ENCODE peak calls at places on chromosomes 11 and 22, in nine cellular contexts. Q, M, P, K, U, B, V, E and D are unnamed samples.
A peak's percentile ranks its signal among the peaks of the same experiment; 100 is the strongest.

GRCh38 chr11:776459-777287 is 614 bp downstream of the GATD1 start:
- DNase-seq in Q (no peak), M (peak; percentile 91), P (no peak), K (peak; percentile 85), U (no peak), B (peak; percentile 14), V (no peak), E (no peak), D (peak; percentile 80)

GRCh38 chr11:110126936-110127335 is 33.7 kb downstream of the ZC3H12C start:
- DNase-seq in Q (no peak), M (no peak), P (no peak), K (no peak), U (no peak), B (no peak), V (no peak), E (no peak), D (no peak)

GRCh38 chr11:440065-441042 is 1.5 kb downstream of the ANO9 start:
- DNase-seq in Q (no peak), M (no peak), P (no peak), K (peak; percentile 72), U (no peak), B (no peak), V (no peak), E (peak; percentile 68), D (peak; percentile 68)

GRCh38 chr11:116913000-116913399 is 75.6 kb upstream of the APOA1 start:
- DNase-seq in Q (no peak), M (no peak), P (no peak), K (no peak), U (peak; percentile 90), B (no peak), V (no peak), E (no peak), D (no peak)

GRCh38 chr11:116871248-116871647 is 33.8 kb upstream of the APOA1 start:
- DNase-seq in Q (no peak), M (no peak), P (no peak), K (no peak), U (peak; percentile 90), B (no peak), V (no peak), E (no peak), D (no peak)

GRCh38 chr11:79486239-79486984 is 45.6 kb upstream of the TENM4 start:
- DNase-seq in Q (no peak), M (peak; percentile 82), P (no peak), K (no peak), U (no peak), B (no peak), V (no peak), E (no peak), D (no peak)

GRCh38 chr11:6667733-6668374 is 12.2 kb upstream of the DCHS1 start:
- DNase-seq in Q (no peak), M (peak; percentile 65), P (no peak), K (no peak), U (peak; percentile 24), B (no peak), V (no peak), E (no peak), D (no peak)

GRCh38 chr22:37189011-37189466 is 992 bp upstream of the C1QTNF6 start:
- DNase-seq in Q (no peak), M (peak; percentile 79), P (no peak), K (no peak), U (no peak), B (no peak), V (no peak), E (no peak), D (no peak)

GRCh38 chr11:113317297-113317696 is 2.9 kb downstream of the TTC12 start:
- DNase-seq in Q (no peak), M (no peak), P (no peak), K (no peak), U (no peak), B (no peak), V (no peak), E (no peak), D (no peak)

GRCh38 chr11:113314065-113314388 is 356 bp upstream of the TTC12 start:
- DNase-seq in Q (no peak), M (no peak), P (no peak), K (no peak), U (no peak), B (no peak), V (no peak), E (no peak), D (no peak)

GRCh38 chr11:113313601-113314000 is 782 bp upstream of the TTC12 start:
- DNase-seq in Q (no peak), M (no peak), P (no peak), K (no peak), U (peak; percentile 8), B (no peak), V (no peak), E (no peak), D (no peak)

GRCh38 chr11:113314389-113315301 is at the start of gene TTC12:
- DNase-seq in Q (peak; percentile 93), M (peak; percentile 99), P (peak; percentile 87), K (peak; percentile 99), U (peak; percentile 78), B (peak; percentile 96), V (peak; percentile 96), E (peak; percentile 96), D (peak; percentile 96)

DNA sequence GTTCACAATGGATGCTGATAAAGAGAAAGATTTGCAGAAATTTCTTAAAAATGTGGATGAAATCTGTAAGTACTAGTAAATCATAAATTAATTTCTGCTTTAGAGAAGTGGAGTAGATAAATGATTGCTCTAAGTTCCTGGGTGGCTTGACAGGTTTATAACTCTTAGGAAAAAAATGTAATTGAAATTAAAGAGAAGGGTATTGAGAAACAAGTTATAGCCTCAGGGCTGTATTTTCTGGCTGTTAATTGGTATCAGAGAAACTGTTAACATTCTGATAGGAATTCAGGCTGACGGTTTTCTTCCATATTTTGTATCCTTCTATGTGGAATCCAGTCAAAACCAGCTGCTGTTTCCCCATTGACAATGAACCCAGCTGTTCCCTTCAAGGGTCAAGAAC is 1.9 kb downstream of the TTC12 start:
- DNase-seq in Q (no peak), M (no peak), P (no peak), K (no peak), U (no peak), B (no peak), V (no peak), E (no peak), D (no peak)
- H3K4me3 ChIP-seq in Q (no peak overlapping the region), M (no peak overlapping the region), P (no peak overlapping the region), K (no peak overlapping the region), U (no peak overlapping the region), B (no peak overlapping the region), V (no peak overlapping the region), E (no peak overlapping the region), D (no peak overlapping the region)

GRCh38 chr11:86194998-86195397 is 49.6 kb upstream of the EED start:
- DNase-seq in Q (no peak), M (no peak), P (no peak), K (no peak), U (no peak), B (no peak), V (no peak), E (no peak), D (no peak)

GRCh38 chr11:86191874-86192273 is 52.7 kb upstream of the EED start:
- DNase-seq in Q (no peak), M (no peak), P (no peak), K (no peak), U (no peak), B (no peak), V (no peak), E (no peak), D (no peak)

GRCh38 chr11:86196291-86196690 is 48.3 kb upstream of the EED start:
- DNase-seq in Q (no peak), M (no peak), P (no peak), K (no peak), U (no peak), B (no peak), V (no peak), E (no peak), D (no peak)

GRCh38 chr11:86193297-86194095 is 51.1 kb upstream of the EED start:
- DNase-seq in Q (no peak), M (peak; percentile 91), P (peak; percentile 36), K (no peak), U (peak; percentile 80), B (peak; percentile 56), V (peak; percentile 56), E (peak; percentile 82), D (peak; percentile 80)

DNA sequence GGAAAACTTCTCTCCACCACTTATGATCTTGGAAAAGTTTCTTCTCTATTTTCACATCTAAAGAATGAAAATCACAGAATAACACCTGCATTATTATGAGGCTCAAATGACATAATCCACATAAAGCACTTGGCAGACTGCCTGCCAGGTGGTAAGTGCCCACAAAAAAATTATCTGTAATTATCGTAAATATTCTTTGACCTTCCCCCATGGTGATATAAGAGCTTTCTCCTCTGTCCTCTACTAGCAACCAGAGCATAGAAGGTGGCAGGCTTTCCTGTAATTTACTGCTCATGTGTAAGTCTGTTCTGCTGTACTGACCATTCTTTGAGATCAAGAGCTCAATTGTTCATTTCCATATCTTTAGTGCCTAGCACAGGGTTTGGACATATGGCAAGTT is 51.7 kb upstream of the EED start:
- DNase-seq in Q (no peak), M (no peak), P (no peak), K (no peak), U (no peak), B (no peak), V (no peak), E (no peak), D (no peak)
- H3K27ac ChIP-seq in Q (peak overlapping the region; percentile 56), M (no peak overlapping the region), P (no peak overlapping the region), K (peak overlapping the region; percentile 68), U (no peak overlapping the region), B (peak overlapping the region; percentile 84), V (no peak overlapping the region), E (peak overlapping the region; percentile 41), D (no peak overlapping the region)

GRCh38 chr11:3879967-3880542 is 24.6 kb downstream of the STIM1 start:
- DNase-seq in Q (no peak), M (no peak), P (no peak), K (no peak), U (no peak), B (no peak), V (peak; percentile 51), E (peak; percentile 35), D (no peak)

GRCh38 chr11:3880724-3881123 is 25.3 kb downstream of the STIM1 start:
- DNase-seq in Q (no peak), M (no peak), P (no peak), K (no peak), U (peak; percentile 58), B (no peak), V (no peak), E (no peak), D (no peak)

GRCh38 chr11:3879216-3879966 is 23.9 kb downstream of the STIM1 start:
- DNase-seq in Q (no peak), M (no peak), P (no peak), K (no peak), U (no peak), B (no peak), V (no peak), E (no peak), D (no peak)

GRCh38 chr11:3877252-3878035 is 22.0 kb downstream of the STIM1 start:
- DNase-seq in Q (no peak), M (no peak), P (no peak), K (no peak), U (no peak), B (no peak), V (no peak), E (no peak), D (no peak)

DNA sequence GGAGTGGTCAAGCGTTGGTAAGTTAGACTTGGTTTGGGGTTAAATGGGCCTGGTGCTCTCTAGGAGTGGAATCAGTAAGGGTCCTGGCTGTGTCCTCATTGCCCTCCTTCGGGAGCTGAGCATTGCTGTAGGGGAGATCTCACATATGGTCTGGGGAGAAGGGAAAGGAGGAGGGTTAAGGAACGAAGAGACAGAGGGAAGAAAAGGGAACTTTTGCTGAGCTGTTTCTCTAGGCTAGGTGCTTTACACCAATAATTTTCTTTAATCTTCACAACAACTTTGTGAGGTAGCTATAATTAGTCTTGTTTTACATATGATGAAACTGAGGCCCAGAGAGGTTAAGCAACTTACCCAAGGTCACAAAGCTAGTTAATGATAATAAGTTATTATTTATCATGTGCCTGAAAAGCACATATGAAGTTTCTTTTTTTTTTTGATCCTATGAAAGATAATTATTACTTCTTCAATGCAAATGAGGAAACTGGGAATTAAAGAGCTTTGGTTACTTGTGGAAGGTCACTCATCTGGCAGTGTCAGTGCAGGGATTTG is 22.6 kb downstream of the STIM1 start:
- DNase-seq in Q (no peak), M (no peak), P (no peak), K (no peak), U (no peak), B (no peak), V (no peak), E (no peak), D (no peak)
- H3K4me1 ChIP-seq in Q (peaks cover 45% of the 10 kb centered on the region), M (peaks cover 17% of the 10 kb centered on the region), P (peaks cover 67% of the 10 kb centered on the region), K (peaks cover 50% of the 10 kb centered on the region), U (peaks cover 7% of the 10 kb centered on the region), B (peaks cover 10% of the 10 kb centered on the region), V (peaks cover 48% of the 10 kb centered on the region), E (peaks cover 12% of the 10 kb centered on the region), D (peaks cover 12% of the 10 kb centered on the region)

GRCh38 chr11:130145975-130146776 is 13.4 kb upstream of the ST14 start:
- DNase-seq in Q (no peak), M (peak; percentile 97), P (no peak), K (peak; percentile 91), U (no peak), B (peak; percentile 27), V (peak; percentile 82), E (peak; percentile 90), D (no peak)
- H3K4me3 ChIP-seq in Q (no peak overlapping the region), M (no peak overlapping the region), P (no peak overlapping the region), K (no peak overlapping the region), U (no peak overlapping the region), B (no peak overlapping the region), V (no peak overlapping the region), E (no peak overlapping the region), D (no peak overlapping the region)